ENCODE peak calls at places on chromosomes 7 and 10, in nine cellular contexts. S is dorsolateral prefrontal cortex, J is fibroblast of mammary gland, X is cardiac muscle cell, A is choroid plexus epithelial cell, V is tibial artery, F is endothelial cell of umbilical vein, N is astrocyte of the spinal cord, R is AG09309. W is an unnamed sample.

GRCh38 chr10:57222603-57223002 is 861.5 kb upstream of the ZWINT start:
- DNase-seq in V (no peak), X (no peak), F (no peak), S (no peak), J (no peak), A (no peak), R (no peak), N (no peak), W (no peak)

GRCh38 chr10:35409808-35410207 is 73.5 kb downstream of the CCNY start:
- DNase-seq in R (no peak), A (no peak), X (no peak), J (no peak), V (no peak), F (no peak), S (no peak), N (no peak), W (no peak)

GRCh38 chr10:75956624-75957023 is 525.2 kb downstream of the LRMDA start:
- DNase-seq in X (no peak), S (no peak), V (no peak), N (peak), A (peak), R (no peak), J (peak), F (no peak), W (no peak)

GRCh38 chr7:125061-125471 is 67.3 kb upstream of the FAM20C start:
- DNase-seq in J (no peak), R (no peak), A (no peak), S (no peak), V (no peak), F (no peak), N (no peak), X (no peak), W (no peak)

GRCh38 chr7:15848362-15848761 is 161.9 kb upstream of the MEOX2 start:
- DNase-seq in R (no peak), S (no peak), A (no peak), X (no peak), V (no peak), N (no peak), F (no peak), J (no peak), W (no peak)

GRCh38 chr10:91220194-91220953 is at the start of gene PCGF5:
- DNase-seq in S (peak), A (peak), N (peak), R (peak), J (peak), V (peak), X (peak), F (peak), W (peak)

GRCh38 chr10:60623627-60624026 is 154.7 kb upstream of the CDK1 start:
- DNase-seq in X (no peak), S (no peak), J (no peak), N (no peak), A (no peak), F (no peak), V (no peak), R (no peak), W (no peak)

GRCh38 chr10:113663142-113663541 is 699 bp downstream of the NRAP start:
- DNase-seq in J (no peak), F (no peak), R (no peak), V (no peak), S (no peak), A (no peak), N (no peak), X (no peak), W (no peak)

GRCh38 chr7:110224643-110225042 is 866.3 kb upstream of the LRRN3 start:
- DNase-seq in V (no peak), F (no peak), S (no peak), A (peak), J (no peak), N (no peak), X (no peak), R (no peak), W (no peak)

GRCh38 chr10:86141896-86142295 is 224.7 kb downstream of the GRID1 start:
- DNase-seq in S (no peak), X (no peak), A (no peak), F (no peak), N (no peak), R (no peak), J (no peak), V (no peak), W (no peak)

GRCh38 chr10:86135191-86135590 is 231.4 kb downstream of the GRID1 start:
- DNase-seq in V (no peak), J (no peak), R (no peak), A (no peak), N (no peak), S (no peak), X (no peak), F (no peak), W (no peak)

GRCh38 chr10:86138551-86139065 is 228.0 kb downstream of the GRID1 start:
- DNase-seq in S (no peak), A (no peak), N (no peak), V (no peak), X (no peak), J (no peak), R (no peak), F (no peak), W (no peak)

GRCh38 chr10:86137561-86137960 is 229.0 kb downstream of the GRID1 start:
- DNase-seq in N (no peak), J (no peak), X (no peak), A (no peak), S (no peak), V (no peak), F (no peak), R (no peak), W (no peak)

DNA sequence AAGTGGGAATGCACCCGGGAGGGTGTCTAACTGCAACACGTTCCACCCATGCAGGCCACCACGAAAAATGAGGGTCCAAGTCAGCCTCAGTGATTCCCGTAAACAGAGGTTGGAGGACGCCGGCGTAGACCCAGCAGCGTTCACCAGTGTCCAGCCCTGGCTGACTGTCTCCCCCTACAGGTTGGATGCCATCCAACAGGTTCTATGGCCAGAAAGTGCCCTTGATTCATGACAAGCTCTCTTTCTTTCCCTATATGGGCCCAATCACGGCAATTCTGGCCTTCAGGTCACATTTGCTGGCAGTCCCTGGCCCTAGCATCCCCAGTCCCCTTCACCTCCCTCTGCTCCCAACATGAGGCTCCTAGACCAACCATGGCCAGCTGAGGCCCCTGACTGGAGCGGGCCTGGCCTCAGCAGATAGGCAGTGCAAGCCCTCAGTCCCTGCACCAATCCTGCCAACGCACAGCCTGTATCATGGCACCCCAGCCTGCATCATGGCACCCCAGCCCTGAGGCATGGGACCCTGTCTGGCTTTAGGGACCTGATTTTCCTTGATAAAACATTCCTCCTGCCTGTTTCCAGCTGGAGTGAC is 227.4 kb downstream of the GRID1 start:
- DNase-seq in N (no peak), V (no peak), J (no peak), R (no peak), S (peak), X (peak), F (no peak), A (peak), W (no peak)
- TF ChIP-seq CTCF in N (no peak), V (no peak), J (no peak), R (peak), S (peak), X (peak), F (no peak), A (peak), W (no peak)

GRCh38 chr10:96400465-96400864 is 41.7 kb upstream of the OPALIN start:
- DNase-seq in R (no peak), F (no peak), X (no peak), V (no peak), A (no peak), J (no peak), N (no peak), S (peak), W (no peak)
- H3K4me3 ChIP-seq in R (no peak), F (no peak), X (no peak), V (no peak), A (no peak), J (no peak), N (no peak), S (no peak), W (no peak)

GRCh38 chr10:78520737-78521430 is 487.2 kb downstream of the RPS24 start:
- DNase-seq in F (peak), J (peak), N (peak), S (no peak), R (no peak), A (peak), V (no peak), X (peak), W (peak)
- TF ChIP-seq CTCF in F (no peak), J (peak), N (peak), S (peak), R (peak), A (peak), V (no peak), X (peak), W (peak)

GRCh38 chr10:117005454-117006055 is 568 bp upstream of the SHTN1 start:
- DNase-seq in J (no peak), F (no peak), A (peak), R (no peak), S (peak), X (peak), V (no peak), N (no peak), W (no peak)
- H3K4me3 ChIP-seq in J (peak), F (peak), A (peak), R (peak), S (peak), X (peak), V (peak), N (peak), W (peak)